ENCODE peak calls at places on chromosomes 4 and X, in nine cellular contexts. Q is mammary epithelial cell, T is neural progenitor cell, U is PC-3, W is fibroblast of lung, A is keratinocyte, M is MM.1S, R is GM23338, X is DND-41. Z is an unnamed sample. For H3K4me1, the result is how much of the 10 kb centered on the place peaks cover.

GRCh38 chrX:7074135-7074907 is 73.2 kb upstream of the STS start:
- DNase-seq in Q (peak), T (no peak), U (no peak), W (peak), A (peak), M (no peak), R (no peak), X (peak), Z (no peak)

GRCh38 chr4:7238300-7238960 is 46.1 kb downstream of the SORCS2 start:
- DNase-seq in Q (no peak), T (peak), U (no peak), W (no peak), A (no peak), M (no peak), R (peak), X (no peak), Z (peak)

GRCh38 chr4:99323761-99324160 is 2.6 kb upstream of the ADH1B start:
- DNase-seq in Q (no peak), T (no peak), U (no peak), W (peak), A (no peak), M (no peak), R (no peak), X (no peak), Z (no peak)

GRCh38 chr4:103996637-103997036 is 276.9 kb upstream of the TACR3 start:
- DNase-seq in Q (peak), T (peak), U (peak), W (peak), A (peak), M (no peak), R (peak), X (no peak), Z (peak)

GRCh38 chr4:7103599-7104365 is 35.9 kb upstream of the GRPEL1 start:
- DNase-seq in Q (no peak), T (peak), U (no peak), W (no peak), A (no peak), M (no peak), R (no peak), X (no peak), Z (no peak)

GRCh38 chr4:117817316-117817715 is 217.0 kb upstream of the NDST3 start:
- DNase-seq in Q (no peak), T (no peak), U (no peak), W (peak), A (no peak), M (no peak), R (no peak), X (no peak), Z (peak)

GRCh38 chr4:7687006-7687405 is 252.3 kb upstream of the PSAPL1 start:
- DNase-seq in Q (no peak), T (no peak), U (no peak), W (no peak), A (no peak), M (no peak), R (no peak), X (no peak), Z (no peak)

GRCh38 chr4:182730791-182731190 is 186.4 kb downstream of the DCTD start:
- DNase-seq in Q (no peak), T (no peak), U (no peak), W (no peak), A (no peak), M (no peak), R (peak), X (no peak), Z (no peak)

GRCh38 chr4:162061214-162061613 is 102.6 kb downstream of the FSTL5 start:
- DNase-seq in Q (peak), T (peak), U (no peak), W (no peak), A (no peak), M (no peak), R (peak), X (no peak), Z (no peak)

GRCh38 chrX:119971184-119971583 is 27.6 kb upstream of the NKAP start:
- DNase-seq in Q (no peak), T (no peak), U (no peak), W (no peak), A (no peak), M (no peak), R (no peak), X (no peak), Z (no peak)

GRCh38 chr4:7565483-7565882 is 130.8 kb upstream of the PSAPL1 start:
- DNase-seq in Q (no peak), T (no peak), U (no peak), W (no peak), A (no peak), M (no peak), R (no peak), X (no peak), Z (no peak)

GRCh38 chr4:153241970-153242847 is 38.0 kb downstream of the TRIM2 start:
- DNase-seq in Q (no peak), T (no peak), U (no peak), W (peak), A (no peak), M (no peak), R (peak), X (no peak), Z (peak)

GRCh38 chr4:146210890-146211289 is 3.4 kb upstream of the REELD1 start:
- DNase-seq in Q (no peak), T (no peak), U (no peak), W (no peak), A (no peak), M (no peak), R (no peak), X (no peak), Z (no peak)
- H3K4me1 ChIP-seq in Q (under half), T (under half), U (under half), W (under half), A (under half), M (under half), R (under half), X (under half), Z (under half)

DNA sequence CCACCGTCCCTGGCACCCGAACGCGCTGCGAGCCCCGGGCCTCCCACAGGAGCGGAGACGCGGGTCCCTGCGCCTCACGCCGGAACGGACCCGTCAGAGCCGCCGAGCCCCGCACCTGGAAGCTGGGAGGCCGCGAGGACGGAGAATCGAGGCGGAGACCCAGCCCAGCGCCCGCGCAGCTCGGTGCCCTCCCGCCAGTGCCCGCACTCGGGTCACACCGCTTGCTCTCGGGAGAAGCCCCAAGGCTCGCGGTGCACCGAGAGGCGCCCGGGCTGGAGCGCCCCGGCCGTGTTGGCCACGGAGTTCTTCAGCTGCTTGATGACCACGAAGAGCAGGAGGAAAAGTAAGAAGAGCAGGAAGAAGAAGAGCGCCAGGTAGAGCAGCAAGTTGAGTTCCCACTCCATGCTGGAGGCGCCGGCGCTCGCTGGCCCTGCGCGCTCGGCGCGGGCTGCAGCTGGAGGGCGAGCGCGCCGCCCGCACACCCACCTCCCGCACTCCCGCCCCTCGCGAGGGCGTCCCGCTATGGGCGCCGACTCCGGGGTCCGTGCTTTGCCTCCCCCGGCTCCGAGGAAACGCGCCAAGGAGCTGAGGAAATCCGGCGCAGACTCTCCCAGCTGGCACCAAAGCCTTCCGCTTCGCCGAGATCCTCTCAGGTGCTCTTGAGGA is at the start of gene SMIM43:
- DNase-seq in Q (peak), T (peak), U (no peak), W (no peak), A (no peak), M (no peak), R (peak), X (no peak), Z (peak)
- TF ChIP-seq EZH2 in Q (no peak), T (peak), U (no peak), W (no peak), A (peak), M (no peak), R (peak), X (no peak), Z (no peak)

GRCh38 chr4:54063224-54063623 is 1.2 kb downstream of the CHIC2 start:
- DNase-seq in Q (peak), T (no peak), U (peak), W (peak), A (no peak), M (no peak), R (no peak), X (no peak), Z (no peak)
- H3K4me1 ChIP-seq in Q (under half), T (under half), U (half or more), W (under half), A (under half), M (under half), R (under half), X (half or more), Z (under half)

GRCh38 chr4:8870647-8871416 is 807 bp downstream of the HMX1 start:
- DNase-seq in Q (no peak), T (peak), U (no peak), W (no peak), A (no peak), M (no peak), R (peak), X (no peak), Z (no peak)

GRCh38 chr4:8868321-8869001 is 3.2 kb downstream of the HMX1 start:
- DNase-seq in Q (no peak), T (no peak), U (no peak), W (no peak), A (no peak), M (no peak), R (peak), X (no peak), Z (no peak)

GRCh38 chr4:8869002-8869878 is 2.4 kb downstream of the HMX1 start:
- DNase-seq in Q (no peak), T (no peak), U (no peak), W (no peak), A (no peak), M (no peak), R (peak), X (no peak), Z (no peak)

GRCh38 chr4:8871417-8872401 is at the start of gene HMX1:
- DNase-seq in Q (no peak), T (peak), U (no peak), W (no peak), A (no peak), M (no peak), R (peak), X (no peak), Z (peak)

GRCh38 chr4:8869879-8870646 is 1.6 kb downstream of the HMX1 start:
- DNase-seq in Q (no peak), T (peak), U (no peak), W (no peak), A (no peak), M (no peak), R (peak), X (no peak), Z (no peak)
- TF ChIP-seq EZH2 in Q (no peak), T (no peak), U (no peak), W (no peak), A (no peak), M (no peak), R (peak), X (no peak), Z (no peak)

GRCh38 chr4:76485450-76485849 is 50.4 kb downstream of the SHROOM3 start:
- DNase-seq in Q (peak), T (peak), U (peak), W (no peak), A (no peak), M (no peak), R (peak), X (no peak), Z (no peak)
- H3K4me1 ChIP-seq in Q (under half), T (under half), U (under half), W (under half), A (under half), M (under half), R (under half), X (under half), Z (under half)

DNA sequence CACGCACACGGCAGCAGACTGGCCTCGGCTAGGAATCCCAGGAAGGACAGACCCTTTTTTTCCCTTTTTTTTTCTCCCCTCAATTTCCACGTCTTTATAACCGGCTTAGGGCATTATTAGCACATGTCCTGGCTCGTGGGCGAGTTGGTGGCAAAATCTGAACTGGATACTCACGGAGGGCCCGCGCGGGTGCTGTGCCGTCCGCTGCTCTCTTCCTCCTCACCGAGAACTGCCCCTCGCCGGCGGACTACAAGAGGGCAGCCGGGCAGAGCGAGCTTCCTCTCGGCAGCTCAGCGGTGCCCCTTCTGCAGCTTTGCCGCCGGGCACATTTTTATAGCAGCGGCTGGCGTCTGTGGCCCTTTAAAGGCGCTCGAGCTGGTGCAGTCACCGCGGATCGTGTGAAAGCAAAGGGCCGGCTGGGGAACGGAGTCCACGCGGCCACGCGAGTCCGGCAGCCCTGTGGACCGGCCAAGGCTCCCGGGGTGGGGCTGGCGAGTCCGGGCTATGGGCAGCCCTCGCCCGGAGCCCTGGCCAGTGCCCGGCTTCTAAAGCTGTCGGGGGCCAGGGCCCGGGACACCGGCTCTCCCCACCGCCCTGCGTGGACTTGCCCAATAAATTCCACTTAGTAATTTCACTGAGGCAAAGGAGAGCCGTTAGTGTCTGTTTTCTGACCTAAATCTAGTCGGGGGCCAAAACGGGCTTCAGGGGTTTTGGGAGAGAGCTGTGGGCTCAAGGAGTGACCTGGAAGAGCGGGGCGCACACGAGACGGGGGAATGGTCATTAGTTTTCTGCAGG is 1.3 kb upstream of the CITED1 start:
- DNase-seq in Q (peak), T (peak), U (peak), W (peak), A (no peak), M (peak), R (peak), X (no peak), Z (peak)
- TF ChIP-seq EZH2 in Q (peak), T (no peak), U (no peak), W (peak), A (peak), M (no peak), R (peak), X (no peak), Z (peak)